ENCODE peak calls at places on chromosomes 1 and 21, in six cellular contexts. B is heart left ventricle, U is transverse colon, P is fibroblast of lung, M is BJ, L is fibroblast of the aortic adventitia. W is an unnamed sample.

GRCh38 chr1:67749844-67750689 is 65.1 kb downstream of the GADD45A start:
- DNase-seq in B (no peak), U (no peak), P (peak; percentile 89), M (no peak), L (peak; percentile 83), W (peak; percentile 77)

GRCh38 chr1:197066719-197067456 is at the start of gene F13B:
- DNase-seq in B (no peak), U (no peak), P (peak; percentile 7), M (no peak), L (peak; percentile 29), W (no peak)

GRCh38 chr1:43861337-43861736 is 72.3 kb upstream of the ARTN start:
- DNase-seq in B (no peak), U (no peak), P (peak; percentile 85), M (no peak), L (peak; percentile 67), W (peak; percentile 48)

GRCh38 chr1:84363019-84363418 is 35.3 kb upstream of the DNASE2B start:
- DNase-seq in B (no peak), U (no peak), P (no peak), M (no peak), L (no peak), W (no peak)

GRCh38 chr21:44617071-44617501 is 5.2 kb downstream of the KRTAP10-8 start:
- DNase-seq in B (no peak), U (no peak), P (no peak), M (no peak), L (no peak), W (no peak)

GRCh38 chr1:109765896-109766615 is 2.3 kb upstream of the EPS8L3 start:
- DNase-seq in B (peak; percentile 18), U (peak; percentile 70), P (no peak), M (no peak), L (no peak), W (no peak)

GRCh38 chr1:53188099-53188498 is 8.5 kb upstream of the CPT2 start:
- DNase-seq in B (no peak), U (no peak), P (no peak), M (no peak), L (no peak), W (no peak)

GRCh38 chr1:194538453-194538852 is 1352.0 kb upstream of the B3GALT2 start:
- DNase-seq in B (no peak), U (no peak), P (no peak), M (no peak), L (no peak), W (no peak)

GRCh38 chr1:68725353-68725752 is 228.5 kb upstream of the DEPDC1 start:
- DNase-seq in B (peak; percentile 82), U (peak; percentile 7), P (peak; percentile 1), M (no peak), L (no peak), W (peak; percentile 56)

GRCh38 chr1:2821373-2821955 is 20.0 kb upstream of the TTC34 start:
- DNase-seq in B (peak; percentile 9), U (no peak), P (no peak), M (no peak), L (no peak), W (no peak)

GRCh38 chr1:153548722-153549695 is at the start of gene S100A3:
- DNase-seq in B (peak; percentile 88), U (peak; percentile 51), P (peak; percentile 84), M (peak; percentile 70), L (peak; percentile 93), W (peak; percentile 80)
- TF ChIP-seq CTCF in B (peak; percentile 25), U (no peak), P (no peak), M (peak; percentile 26), L (peak; percentile 47), W (peak; percentile 55)

DNA sequence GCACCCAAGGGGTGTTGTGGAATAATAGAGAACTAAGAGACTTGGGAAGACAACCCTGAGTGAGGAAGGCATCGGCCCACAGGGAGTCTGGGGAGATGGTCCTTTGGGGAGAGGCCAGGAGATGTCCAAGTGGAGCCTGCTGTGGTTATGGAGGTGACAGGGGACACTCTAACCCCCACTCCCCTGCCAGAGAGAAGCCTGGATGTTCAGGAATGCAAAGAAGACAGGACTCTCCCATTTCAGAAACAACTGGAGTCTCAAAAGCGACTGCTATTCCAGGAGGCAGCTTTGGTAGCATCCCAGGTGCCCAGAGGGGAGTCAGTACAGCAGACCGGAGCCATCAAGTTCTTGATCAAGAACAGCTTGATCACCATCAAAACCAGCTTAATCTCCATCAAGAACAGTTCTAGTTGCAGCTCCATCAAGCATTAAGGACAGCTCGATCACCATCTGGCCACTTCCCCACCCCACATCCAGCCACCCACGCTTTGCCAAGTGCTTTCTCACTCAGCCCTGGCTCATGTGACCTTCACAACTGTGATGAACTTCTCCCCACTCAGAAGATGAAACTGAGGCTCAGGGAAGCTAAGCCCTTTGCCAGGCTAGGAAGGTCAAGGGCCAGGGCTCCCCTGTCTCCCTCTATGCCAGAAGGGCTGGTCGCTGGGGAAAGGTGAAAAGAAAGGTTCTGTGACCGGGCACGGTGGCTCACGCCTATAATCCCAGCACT is 743 bp downstream of the CD52 start:
- DNase-seq in B (no peak), U (peak; percentile 46), P (no peak), M (no peak), L (no peak), W (no peak)
- H3K4me3 ChIP-seq in B (peak overlapping the region; percentile 43), U (no peak overlapping the region), P (no peak overlapping the region), M (no peak overlapping the region), L (no peak overlapping the region), W (no peak overlapping the region)

DNA sequence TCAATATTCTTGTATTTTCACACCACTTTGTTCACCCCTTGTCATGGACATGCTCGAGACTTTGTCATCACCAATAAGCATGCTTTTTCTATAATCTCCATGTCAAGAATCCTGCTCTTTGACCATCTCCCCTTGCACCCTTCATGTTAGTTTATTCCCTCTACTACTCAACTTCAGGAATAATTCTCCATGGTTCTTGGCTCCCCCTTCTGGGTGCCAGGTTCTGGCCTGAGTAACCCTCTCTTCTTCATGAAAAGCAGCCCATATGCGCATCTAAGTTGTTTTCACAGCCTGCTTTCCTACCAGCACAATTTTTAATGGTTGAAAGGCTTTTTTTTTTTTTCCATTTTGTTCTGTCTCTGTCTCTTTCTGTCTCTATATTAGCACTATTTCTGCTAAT is 160.7 kb downstream of the LEPR start:
- DNase-seq in B (no peak), U (no peak), P (peak; percentile 6), M (no peak), L (peak; percentile 15), W (no peak)
- TF ChIP-seq CTCF in B (peak; percentile 27), U (no peak), P (peak; percentile 28), M (peak; percentile 43), L (peak; percentile 42), W (peak; percentile 41)

DNA sequence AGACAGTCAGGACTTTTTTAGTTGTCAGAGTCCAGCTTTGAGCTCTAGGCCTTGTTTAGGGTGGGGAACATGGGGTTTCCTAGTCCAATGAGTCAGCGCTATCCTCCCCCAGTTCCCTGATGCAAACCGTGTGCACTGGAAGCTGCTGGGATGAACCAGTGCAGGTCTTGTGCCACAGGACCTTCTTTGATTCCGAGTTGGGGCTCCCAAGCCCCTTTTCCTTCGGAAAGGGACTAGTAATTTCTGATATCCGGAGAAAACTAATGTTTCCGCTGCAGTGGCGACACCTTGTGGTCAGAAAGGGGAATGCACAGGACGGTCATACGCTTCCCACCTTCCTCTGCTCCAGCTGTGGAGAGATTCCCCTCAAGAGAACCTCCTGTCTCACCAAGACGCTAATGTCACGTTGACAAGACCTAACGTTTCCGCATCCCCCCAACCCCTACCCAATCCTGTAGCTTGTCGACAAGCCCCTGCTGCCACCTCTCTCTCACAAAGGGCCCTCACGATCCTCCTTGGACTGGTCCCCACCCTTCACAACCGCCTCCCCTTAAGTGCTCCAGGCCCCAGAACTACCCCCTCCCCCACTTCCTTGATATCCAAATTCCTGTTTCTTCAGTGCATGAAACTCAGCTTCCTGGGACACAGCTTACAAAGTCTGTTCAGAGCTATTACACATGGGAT is 31.0 kb downstream of the GPA33 start:
- DNase-seq in B (peak; percentile 60), U (peak; percentile 74), P (peak; percentile 63), M (no peak), L (peak; percentile 76), W (no peak)
- H3K4me3 ChIP-seq in B (peak overlapping the region; percentile 41), U (no peak overlapping the region), P (no peak overlapping the region), M (no peak overlapping the region), L (no peak overlapping the region), W (no peak overlapping the region)

DNA sequence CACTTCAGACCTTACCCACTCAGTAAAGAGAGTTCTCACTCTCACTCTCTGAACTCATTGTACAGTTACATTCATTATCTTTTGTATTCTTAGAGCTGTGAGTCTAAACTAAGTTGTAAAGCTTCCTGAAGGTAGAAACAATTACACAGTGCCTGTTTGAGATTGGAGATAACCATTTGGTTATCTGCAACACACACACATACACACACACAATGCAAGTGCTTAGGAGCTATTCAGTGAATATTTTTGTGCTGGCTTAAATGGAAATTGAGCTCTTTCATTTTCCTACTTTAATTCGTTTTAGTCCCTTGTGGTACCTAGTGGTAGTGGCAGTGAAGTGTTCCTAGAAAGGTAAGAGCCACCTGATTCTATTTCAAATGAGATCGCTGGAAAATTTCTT is 19.9 kb downstream of the KPNA6 start:
- DNase-seq in B (no peak), U (no peak), P (no peak), M (no peak), L (no peak), W (no peak)
- TF ChIP-seq CTCF in B (no peak), U (no peak), P (no peak), M (no peak), L (no peak), W (no peak)

GRCh38 chr21:33237446-33237845 is 7.7 kb downstream of the IFNAR2 start:
- DNase-seq in B (no peak), U (no peak), P (no peak), M (no peak), L (peak; percentile 34), W (no peak)
- H3K4me3 ChIP-seq in B (no peak overlapping the region), U (no peak overlapping the region), P (no peak overlapping the region), M (no peak overlapping the region), L (no peak overlapping the region), W (no peak overlapping the region)

GRCh38 chr1:94522304-94522703 is 19.3 kb downstream of the F3 start:
- DNase-seq in B (no peak), U (no peak), P (peak; percentile 80), M (no peak), L (peak; percentile 82), W (no peak)
- TF ChIP-seq CTCF in B (peak; percentile 59), U (peak; percentile 23), P (peak; percentile 52), M (peak; percentile 57), L (peak; percentile 59), W (peak; percentile 49)

W was measured in retinal pigment epithelial cell.